ENCODE peak calls at places on chromosome X, in seven cellular contexts. One of them, this sample, is unnamed.

GRCh38 chrX:143634701-143635442 is 1.0 kb downstream of the SLITRK4 start:
- DNase-seq in mucosa of descending colon: no peak
- DNase-seq in Right ventricle myocardium inferior: peak; percentile 47
- DNase-seq in WTC11: no peak
- DNase-seq in NCI-H2081: peak; percentile 13
- DNase-seq in left colon: no peak
- DNase-seq in sciatic nerve: no peak
- DNase-seq in this sample: no peak

GRCh38 chrX:10726647-10727046 is 106.3 kb upstream of the MID1 start:
- DNase-seq in mucosa of descending colon: no peak
- DNase-seq in Right ventricle myocardium inferior: no peak
- DNase-seq in WTC11: no peak
- DNase-seq in NCI-H2081: no peak
- DNase-seq in left colon: no peak
- DNase-seq in sciatic nerve: no peak
- DNase-seq in this sample: peak; percentile 44

GRCh38 chrX:149845385-149845784 is 35.6 kb upstream of the MAGEA8 start:
- DNase-seq in mucosa of descending colon: no peak
- DNase-seq in Right ventricle myocardium inferior: no peak
- DNase-seq in WTC11: no peak
- DNase-seq in NCI-H2081: no peak
- DNase-seq in left colon: no peak
- DNase-seq in sciatic nerve: no peak
- DNase-seq in this sample: no peak

GRCh38 chrX:153561337-153561736 is 37.6 kb downstream of the CCNQ start:
- DNase-seq in mucosa of descending colon: no peak
- DNase-seq in Right ventricle myocardium inferior: no peak
- DNase-seq in WTC11: no peak
- DNase-seq in NCI-H2081: no peak
- DNase-seq in left colon: no peak
- DNase-seq in sciatic nerve: no peak
- DNase-seq in this sample: no peak

GRCh38 chrX:134002921-134003615 is 17.7 kb upstream of the GPC3 start:
- DNase-seq in mucosa of descending colon: no peak
- DNase-seq in Right ventricle myocardium inferior: no peak
- DNase-seq in WTC11: no peak
- DNase-seq in NCI-H2081: no peak
- DNase-seq in left colon: no peak
- DNase-seq in sciatic nerve: no peak
- DNase-seq in this sample: no peak

GRCh38 chrX:134692233-134692632 is 34.0 kb upstream of the PLAC1 start:
- DNase-seq in mucosa of descending colon: no peak
- DNase-seq in Right ventricle myocardium inferior: no peak
- DNase-seq in WTC11: no peak
- DNase-seq in NCI-H2081: no peak
- DNase-seq in left colon: no peak
- DNase-seq in sciatic nerve: no peak
- DNase-seq in this sample: no peak

GRCh38 chrX:135931644-135932487 is 38.4 kb downstream of the SAGE1 start:
- DNase-seq in mucosa of descending colon: no peak
- DNase-seq in Right ventricle myocardium inferior: no peak
- DNase-seq in WTC11: peak; percentile 74
- DNase-seq in NCI-H2081: peak; percentile 22
- DNase-seq in left colon: no peak
- DNase-seq in sciatic nerve: peak; percentile 72
- DNase-seq in this sample: peak; percentile 17

GRCh38 chrX:72002886-72003285 is 92.2 kb downstream of the NHSL2 start:
- DNase-seq in mucosa of descending colon: no peak
- DNase-seq in Right ventricle myocardium inferior: no peak
- DNase-seq in WTC11: no peak
- DNase-seq in NCI-H2081: no peak
- DNase-seq in left colon: no peak
- DNase-seq in sciatic nerve: no peak
- DNase-seq in this sample: no peak

GRCh38 chrX:123185714-123186113 is 1.6 kb downstream of the GRIA3 start:
- DNase-seq in mucosa of descending colon: no peak
- DNase-seq in Right ventricle myocardium inferior: no peak
- DNase-seq in WTC11: no peak
- DNase-seq in NCI-H2081: no peak
- DNase-seq in left colon: no peak
- DNase-seq in sciatic nerve: no peak
- DNase-seq in this sample: no peak

GRCh38 chrX:9341305-9342201 is 123.3 kb upstream of the TBL1X start:
- DNase-seq in mucosa of descending colon: peak; percentile 90
- DNase-seq in Right ventricle myocardium inferior: peak; percentile 85
- DNase-seq in WTC11: no peak
- DNase-seq in NCI-H2081: peak; percentile 31
- DNase-seq in left colon: peak; percentile 76
- DNase-seq in sciatic nerve: peak; percentile 86
- DNase-seq in this sample: peak; percentile 44

GRCh38 chrX:102917801-102918200 is 19.3 kb upstream of the RAB40AL start:
- DNase-seq in mucosa of descending colon: no peak
- DNase-seq in Right ventricle myocardium inferior: no peak
- DNase-seq in WTC11: no peak
- DNase-seq in NCI-H2081: no peak
- DNase-seq in left colon: no peak
- DNase-seq in sciatic nerve: no peak
- DNase-seq in this sample: no peak

GRCh38 chrX:10235851-10236250 is 79.1 kb downstream of the CLCN4 start:
- DNase-seq in mucosa of descending colon: no peak
- DNase-seq in Right ventricle myocardium inferior: no peak
- DNase-seq in WTC11: no peak
- DNase-seq in NCI-H2081: no peak
- DNase-seq in left colon: no peak
- DNase-seq in sciatic nerve: no peak
- DNase-seq in this sample: no peak

GRCh38 chrX:120795301-120795700 is 80.4 kb downstream of the CT47B1 start:
- DNase-seq in mucosa of descending colon: no peak
- DNase-seq in Right ventricle myocardium inferior: no peak
- DNase-seq in WTC11: no peak
- DNase-seq in NCI-H2081: no peak
- DNase-seq in left colon: no peak
- DNase-seq in sciatic nerve: no peak
- DNase-seq in this sample: no peak

GRCh38 chrX:142214081-142214480 is 9.0 kb upstream of the MAGEC2 start:
- DNase-seq in mucosa of descending colon: no peak
- DNase-seq in Right ventricle myocardium inferior: no peak
- DNase-seq in WTC11: no peak
- DNase-seq in NCI-H2081: no peak
- DNase-seq in left colon: no peak
- DNase-seq in sciatic nerve: no peak
- DNase-seq in this sample: no peak

GRCh38 chrX:134426285-134426684 is 33.7 kb upstream of the HPRT1 start:
- DNase-seq in mucosa of descending colon: no peak
- DNase-seq in Right ventricle myocardium inferior: no peak
- DNase-seq in WTC11: no peak
- DNase-seq in NCI-H2081: no peak
- DNase-seq in left colon: no peak
- DNase-seq in sciatic nerve: no peak
- DNase-seq in this sample: no peak

GRCh38 chrX:55056820-55057690 is 17.8 kb upstream of the PAGE2B start:
- DNase-seq in mucosa of descending colon: no peak
- DNase-seq in Right ventricle myocardium inferior: no peak
- DNase-seq in WTC11: no peak
- DNase-seq in NCI-H2081: no peak
- DNase-seq in left colon: no peak
- DNase-seq in sciatic nerve: no peak
- DNase-seq in this sample: no peak

GRCh38 chrX:51798701-51799100 is 55.5 kb downstream of the GSPT2 start:
- DNase-seq in mucosa of descending colon: no peak
- DNase-seq in Right ventricle myocardium inferior: no peak
- DNase-seq in WTC11: no peak
- DNase-seq in NCI-H2081: no peak
- DNase-seq in left colon: no peak
- DNase-seq in sciatic nerve: no peak
- DNase-seq in this sample: no peak

GRCh38 chrX:40581333-40581910 is 652 bp downstream of the ATP6AP2 start:
- DNase-seq in mucosa of descending colon: no peak
- DNase-seq in Right ventricle myocardium inferior: no peak
- DNase-seq in WTC11: no peak
- DNase-seq in NCI-H2081: no peak
- DNase-seq in left colon: no peak
- DNase-seq in sciatic nerve: no peak
- DNase-seq in this sample: peak; percentile 5

GRCh38 chrX:30607155-30607554 is 29.6 kb upstream of the TASL start:
- DNase-seq in mucosa of descending colon: no peak
- DNase-seq in Right ventricle myocardium inferior: no peak
- DNase-seq in WTC11: no peak
- DNase-seq in NCI-H2081: peak; percentile 14
- DNase-seq in left colon: no peak
- DNase-seq in sciatic nerve: no peak
- DNase-seq in this sample: no peak

GRCh38 chrX:145751943-145752342 is 65.7 kb upstream of the SLITRK2 start:
- DNase-seq in mucosa of descending colon: no peak
- DNase-seq in Right ventricle myocardium inferior: no peak
- DNase-seq in WTC11: no peak
- DNase-seq in NCI-H2081: no peak
- DNase-seq in left colon: no peak
- DNase-seq in sciatic nerve: no peak
- DNase-seq in this sample: no peak

GRCh38 chrX:100207331-100208024 is 202.6 kb downstream of the PCDH19 start:
- DNase-seq in mucosa of descending colon: no peak
- DNase-seq in Right ventricle myocardium inferior: no peak
- DNase-seq in WTC11: no peak
- DNase-seq in NCI-H2081: no peak
- DNase-seq in left colon: no peak
- DNase-seq in sciatic nerve: no peak
- DNase-seq in this sample: no peak

GRCh38 chrX:23643020-23643419 is 24.3 kb upstream of the PRDX4 start:
- DNase-seq in mucosa of descending colon: no peak
- DNase-seq in Right ventricle myocardium inferior: no peak
- DNase-seq in WTC11: no peak
- DNase-seq in NCI-H2081: no peak
- DNase-seq in left colon: no peak
- DNase-seq in sciatic nerve: no peak
- DNase-seq in this sample: no peak

GRCh38 chrX:119105826-119106225 is 21.8 kb downstream of the KIAA1210 start:
- DNase-seq in mucosa of descending colon: no peak
- DNase-seq in Right ventricle myocardium inferior: no peak
- DNase-seq in WTC11: no peak
- DNase-seq in NCI-H2081: no peak
- DNase-seq in left colon: no peak
- DNase-seq in sciatic nerve: no peak
- DNase-seq in this sample: no peak

GRCh38 chrX:120137439-120137838 is 21.0 kb upstream of the RHOXF2 start:
- DNase-seq in mucosa of descending colon: no peak
- DNase-seq in Right ventricle myocardium inferior: no peak
- DNase-seq in WTC11: no peak
- DNase-seq in NCI-H2081: no peak
- DNase-seq in left colon: no peak
- DNase-seq in sciatic nerve: no peak
- DNase-seq in this sample: no peak

GRCh38 chrX:41981481-41982013 is 58.2 kb upstream of the CASK start:
- DNase-seq in mucosa of descending colon: no peak
- DNase-seq in Right ventricle myocardium inferior: no peak
- DNase-seq in WTC11: no peak
- DNase-seq in NCI-H2081: no peak
- DNase-seq in left colon: no peak
- DNase-seq in sciatic nerve: no peak
- DNase-seq in this sample: no peak

GRCh38 chrX:9278475-9279270 is 186.2 kb upstream of the TBL1X start:
- DNase-seq in mucosa of descending colon: no peak
- DNase-seq in Right ventricle myocardium inferior: no peak
- DNase-seq in WTC11: no peak
- DNase-seq in NCI-H2081: no peak
- DNase-seq in left colon: no peak
- DNase-seq in sciatic nerve: no peak
- DNase-seq in this sample: no peak

GRCh38 chrX:63713510-63713909 is 71.5 kb downstream of the ARHGEF9 start:
- DNase-seq in mucosa of descending colon: no peak
- DNase-seq in Right ventricle myocardium inferior: no peak
- DNase-seq in WTC11: peak; percentile 9
- DNase-seq in NCI-H2081: no peak
- DNase-seq in left colon: no peak
- DNase-seq in sciatic nerve: no peak
- DNase-seq in this sample: no peak

GRCh38 chrX:12080265-12080664 is 58.0 kb upstream of the FRMPD4 start:
- DNase-seq in mucosa of descending colon: no peak
- DNase-seq in Right ventricle myocardium inferior: no peak
- DNase-seq in WTC11: no peak
- DNase-seq in NCI-H2081: peak; percentile 68
- DNase-seq in left colon: no peak
- DNase-seq in sciatic nerve: no peak
- DNase-seq in this sample: peak; percentile 16

GRCh38 chrX:7132335-7133035 is 15.0 kb upstream of the STS start:
- DNase-seq in mucosa of descending colon: peak; percentile 72
- DNase-seq in Right ventricle myocardium inferior: no peak
- DNase-seq in WTC11: peak; percentile 52
- DNase-seq in NCI-H2081: peak; percentile 70
- DNase-seq in left colon: peak; percentile 90
- DNase-seq in sciatic nerve: no peak
- DNase-seq in this sample: peak; percentile 58

GRCh38 chrX:23578079-23578478 is 89.2 kb upstream of the PRDX4 start:
- DNase-seq in mucosa of descending colon: no peak
- DNase-seq in Right ventricle myocardium inferior: no peak
- DNase-seq in WTC11: no peak
- DNase-seq in NCI-H2081: no peak
- DNase-seq in left colon: no peak
- DNase-seq in sciatic nerve: no peak
- DNase-seq in this sample: no peak

GRCh38 chrX:154819771-154820341 is 14.6 kb upstream of the MPP1 start:
- DNase-seq in mucosa of descending colon: no peak
- DNase-seq in Right ventricle myocardium inferior: no peak
- DNase-seq in WTC11: no peak
- DNase-seq in NCI-H2081: no peak
- DNase-seq in left colon: no peak
- DNase-seq in sciatic nerve: no peak
- DNase-seq in this sample: no peak

GRCh38 chrX:23931149-23931604 is 23.4 kb downstream of the CXorf58 start:
- DNase-seq in mucosa of descending colon: no peak
- DNase-seq in Right ventricle myocardium inferior: no peak
- DNase-seq in WTC11: no peak
- DNase-seq in NCI-H2081: no peak
- DNase-seq in left colon: no peak
- DNase-seq in sciatic nerve: no peak
- DNase-seq in this sample: no peak

GRCh38 chrX:147953976-147954375 is 27.2 kb upstream of the FMR1NB start:
- DNase-seq in mucosa of descending colon: no peak
- DNase-seq in Right ventricle myocardium inferior: no peak
- DNase-seq in WTC11: no peak
- DNase-seq in NCI-H2081: no peak
- DNase-seq in left colon: no peak
- DNase-seq in sciatic nerve: peak; percentile 62
- DNase-seq in this sample: no peak

GRCh38 chrX:11239230-11239629 is 54.0 kb upstream of the AMELX start:
- DNase-seq in mucosa of descending colon: no peak
- DNase-seq in Right ventricle myocardium inferior: no peak
- DNase-seq in WTC11: no peak
- DNase-seq in NCI-H2081: no peak
- DNase-seq in left colon: no peak
- DNase-seq in sciatic nerve: no peak
- DNase-seq in this sample: no peak

GRCh38 chrX:102934624-102935023 is 2.4 kb upstream of the RAB40AL start:
- DNase-seq in mucosa of descending colon: no peak
- DNase-seq in Right ventricle myocardium inferior: no peak
- DNase-seq in WTC11: peak; percentile 36
- DNase-seq in NCI-H2081: peak; percentile 10
- DNase-seq in left colon: no peak
- DNase-seq in sciatic nerve: no peak
- DNase-seq in this sample: peak; percentile 16

GRCh38 chrX:104435249-104435648 is 130.8 kb upstream of the IL1RAPL2 start:
- DNase-seq in mucosa of descending colon: no peak
- DNase-seq in Right ventricle myocardium inferior: no peak
- DNase-seq in WTC11: no peak
- DNase-seq in NCI-H2081: peak; percentile 24
- DNase-seq in left colon: no peak
- DNase-seq in sciatic nerve: no peak
- DNase-seq in this sample: no peak

GRCh38 chrX:110180176-110180927 is 137.5 kb downstream of the AMMECR1 start:
- DNase-seq in mucosa of descending colon: no peak
- DNase-seq in Right ventricle myocardium inferior: no peak
- DNase-seq in WTC11: no peak
- DNase-seq in NCI-H2081: no peak
- DNase-seq in left colon: no peak
- DNase-seq in sciatic nerve: no peak
- DNase-seq in this sample: peak; percentile 40

GRCh38 chrX:19214248-19214787 is 92.0 kb upstream of the ADGRG2 start:
- DNase-seq in mucosa of descending colon: no peak
- DNase-seq in Right ventricle myocardium inferior: no peak
- DNase-seq in WTC11: no peak
- DNase-seq in NCI-H2081: no peak
- DNase-seq in left colon: no peak
- DNase-seq in sciatic nerve: no peak
- DNase-seq in this sample: no peak